ENCODE peak calls at places on chromosomes 2 and 18, in ten cellular contexts. E is T follicular helper cell, U is nephron progenitor cell, M is COR-L47, J is non-pigmented ciliary epithelial cell, G is Kasumi-1, H is iris pigment epithelial cell, C is HT1080, O is NCI-H446 treated with DMSO at 0.1 percent for 48 hours, F is NAMALWA. Z is an unnamed sample.

GRCh38 chr2:26627350-26628105 is 13.6 kb downstream of the CIB4 start:
- DNase-seq in E (no peak), U (no peak), M (no peak), J (no peak), G (no peak), H (no peak), C (no peak), O (no peak), F (no peak), Z (no peak)

GRCh38 chr18:11148655-11149440 is 521 bp downstream of the PIEZO2 start:
- DNase-seq in E (no peak), U (peak), M (no peak), J (no peak), G (no peak), H (no peak), C (no peak), O (no peak), F (no peak), Z (no peak)

GRCh38 chr2:231317579-231317978 is 77.9 kb upstream of the B3GNT7 start:
- DNase-seq in E (no peak), U (no peak), M (no peak), J (no peak), G (no peak), H (no peak), C (no peak), O (no peak), F (no peak), Z (no peak)

GRCh38 chr2:226754821-226755536 is 44.6 kb downstream of the IRS1 start:
- DNase-seq in E (no peak), U (no peak), M (peak), J (no peak), G (no peak), H (peak), C (no peak), O (no peak), F (no peak), Z (no peak)

GRCh38 chr2:1515986-1516797 is 102.9 kb downstream of the TPO start:
- DNase-seq in E (no peak), U (no peak), M (no peak), J (no peak), G (no peak), H (no peak), C (no peak), O (no peak), F (no peak), Z (no peak)

GRCh38 chr2:98649135-98649991 is 41.0 kb downstream of the UNC50 start:
- DNase-seq in E (peak), U (peak), M (peak), J (peak), G (peak), H (peak), C (peak), O (peak), F (peak), Z (peak)

GRCh38 chr18:58297198-58297597 is 253.2 kb downstream of the NEDD4L start:
- DNase-seq in E (no peak), U (no peak), M (no peak), J (no peak), G (no peak), H (peak), C (peak), O (no peak), F (no peak), Z (no peak)

GRCh38 chr2:222714361-222715256 is 43.2 kb downstream of the MOGAT1 start:
- DNase-seq in E (no peak), U (no peak), M (no peak), J (no peak), G (no peak), H (no peak), C (no peak), O (peak), F (peak), Z (no peak)

GRCh38 chr2:208254118-208254870 is 577 bp downstream of the IDH1 start:
- DNase-seq in E (peak), U (peak), M (peak), J (peak), G (peak), H (peak), C (peak), O (peak), F (peak), Z (peak)

GRCh38 chr2:145503511-145503910 is 983.6 kb upstream of the ZEB2 start:
- DNase-seq in E (no peak), U (no peak), M (peak), J (no peak), G (no peak), H (peak), C (no peak), O (no peak), F (no peak), Z (no peak)